ENCODE peak calls at places on chromosome 2, in eight cellular contexts. One of them, this sample, is unnamed.

GRCh38 chr2:177983183-177983788 is 89.3 kb downstream of the PDE11A start:
- DNase-seq in uterus: no peak
- DNase-seq in WTC11: peak; percentile 35
- DNase-seq in Calu3: peak; percentile 43
- DNase-seq in NB4: peak; percentile 65
- DNase-seq in brain microvascular endothelial cell: peak; percentile 52
- DNase-seq in tibial artery: no peak
- DNase-seq in astrocyte of the spinal cord: peak; percentile 66
- DNase-seq in this sample: peak; percentile 39

GRCh38 chr2:129902731-129903585 is 76.5 kb upstream of the RAB6C start:
- DNase-seq in uterus: no peak
- DNase-seq in WTC11: no peak
- DNase-seq in Calu3: no peak
- DNase-seq in NB4: no peak
- DNase-seq in brain microvascular endothelial cell: no peak
- DNase-seq in tibial artery: no peak
- DNase-seq in astrocyte of the spinal cord: no peak
- DNase-seq in this sample: no peak

GRCh38 chr2:21251216-21251971 is 127.6 kb downstream of the TDRD15 start:
- DNase-seq in uterus: no peak
- DNase-seq in WTC11: no peak
- DNase-seq in Calu3: no peak
- DNase-seq in NB4: no peak
- DNase-seq in brain microvascular endothelial cell: no peak
- DNase-seq in tibial artery: no peak
- DNase-seq in astrocyte of the spinal cord: no peak
- DNase-seq in this sample: no peak

GRCh38 chr2:174300114-174300513 is 34.6 kb upstream of the SP9 start:
- DNase-seq in uterus: no peak
- DNase-seq in WTC11: no peak
- DNase-seq in Calu3: no peak
- DNase-seq in NB4: no peak
- DNase-seq in brain microvascular endothelial cell: no peak
- DNase-seq in tibial artery: no peak
- DNase-seq in astrocyte of the spinal cord: no peak
- DNase-seq in this sample: no peak

GRCh38 chr2:241272722-241273551 is 42.5 kb downstream of the HDLBP start:
- DNase-seq in uterus: peak; percentile 78
- DNase-seq in WTC11: peak; percentile 53
- DNase-seq in Calu3: peak; percentile 59
- DNase-seq in NB4: peak; percentile 61
- DNase-seq in brain microvascular endothelial cell: peak; percentile 36
- DNase-seq in tibial artery: peak; percentile 74
- DNase-seq in astrocyte of the spinal cord: peak; percentile 55
- DNase-seq in this sample: peak; percentile 58

GRCh38 chr2:127411609-127412370 is 6.4 kb upstream of the PROC start:
- DNase-seq in uterus: no peak
- DNase-seq in WTC11: no peak
- DNase-seq in Calu3: no peak
- DNase-seq in NB4: peak; percentile 93
- DNase-seq in brain microvascular endothelial cell: no peak
- DNase-seq in tibial artery: no peak
- DNase-seq in astrocyte of the spinal cord: no peak
- DNase-seq in this sample: no peak

GRCh38 chr2:102137138-102137537 is 5.4 kb upstream of the IL1R1 start:
- DNase-seq in uterus: no peak
- DNase-seq in WTC11: no peak
- DNase-seq in Calu3: no peak
- DNase-seq in NB4: no peak
- DNase-seq in brain microvascular endothelial cell: no peak
- DNase-seq in tibial artery: no peak
- DNase-seq in astrocyte of the spinal cord: no peak
- DNase-seq in this sample: peak; percentile 57

GRCh38 chr2:215678094-215678493 is 242.2 kb upstream of the FN1 start:
- DNase-seq in uterus: no peak
- DNase-seq in WTC11: no peak
- DNase-seq in Calu3: no peak
- DNase-seq in NB4: no peak
- DNase-seq in brain microvascular endothelial cell: no peak
- DNase-seq in tibial artery: no peak
- DNase-seq in astrocyte of the spinal cord: no peak
- DNase-seq in this sample: no peak

GRCh38 chr2:102099536-102100293 is 42.8 kb upstream of the IL1R1 start:
- DNase-seq in uterus: no peak
- DNase-seq in WTC11: no peak
- DNase-seq in Calu3: no peak
- DNase-seq in NB4: no peak
- DNase-seq in brain microvascular endothelial cell: no peak
- DNase-seq in tibial artery: no peak
- DNase-seq in astrocyte of the spinal cord: no peak
- DNase-seq in this sample: no peak

GRCh38 chr2:99085400-99085799 is 56.1 kb upstream of the C2orf15 start:
- DNase-seq in uterus: no peak
- DNase-seq in WTC11: peak; percentile 19
- DNase-seq in Calu3: no peak
- DNase-seq in NB4: peak; percentile 54
- DNase-seq in brain microvascular endothelial cell: no peak
- DNase-seq in tibial artery: no peak
- DNase-seq in astrocyte of the spinal cord: no peak
- DNase-seq in this sample: peak; percentile 11

GRCh38 chr2:171341394-171341793 is 92.4 kb downstream of the METTL8 start:
- DNase-seq in uterus: no peak
- DNase-seq in WTC11: no peak
- DNase-seq in Calu3: no peak
- DNase-seq in NB4: no peak
- DNase-seq in brain microvascular endothelial cell: no peak
- DNase-seq in tibial artery: no peak
- DNase-seq in astrocyte of the spinal cord: no peak
- DNase-seq in this sample: no peak

GRCh38 chr2:196718796-196719564 is 79.5 kb downstream of the CCDC150 start:
- DNase-seq in uterus: no peak
- DNase-seq in WTC11: peak; percentile 26
- DNase-seq in Calu3: peak; percentile 58
- DNase-seq in NB4: peak; percentile 22
- DNase-seq in brain microvascular endothelial cell: peak; percentile 48
- DNase-seq in tibial artery: no peak
- DNase-seq in astrocyte of the spinal cord: peak; percentile 85
- DNase-seq in this sample: no peak

GRCh38 chr2:127000194-127000593 is 101.5 kb downstream of the TEX51 start:
- DNase-seq in uterus: no peak
- DNase-seq in WTC11: no peak
- DNase-seq in Calu3: no peak
- DNase-seq in NB4: no peak
- DNase-seq in brain microvascular endothelial cell: no peak
- DNase-seq in tibial artery: no peak
- DNase-seq in astrocyte of the spinal cord: no peak
- DNase-seq in this sample: no peak

GRCh38 chr2:37231251-37232130 is at the start of the genes CEBPZ and NDUFAF7:
- DNase-seq in uterus: peak; percentile 91
- DNase-seq in WTC11: peak; percentile 80
- DNase-seq in Calu3: peak; percentile 88
- DNase-seq in NB4: peak; percentile 96
- DNase-seq in brain microvascular endothelial cell: peak; percentile 92
- DNase-seq in tibial artery: peak; percentile 93
- DNase-seq in astrocyte of the spinal cord: peak; percentile 94
- DNase-seq in this sample: peak; percentile 95
- TF ChIP-seq CTCF in uterus: peak; percentile 17
- TF ChIP-seq CTCF in WTC11: no peak
- TF ChIP-seq CTCF in Calu3: no peak
- TF ChIP-seq CTCF in NB4: no peak
- TF ChIP-seq CTCF in brain microvascular endothelial cell: no peak
- TF ChIP-seq CTCF in tibial artery: no peak
- TF ChIP-seq CTCF in astrocyte of the spinal cord: no peak
- TF ChIP-seq CTCF in this sample: no peak

GRCh38 chr2:239368906-239369584 is 31.8 kb downstream of the HDAC4 start:
- DNase-seq in uterus: no peak
- DNase-seq in WTC11: no peak
- DNase-seq in Calu3: no peak
- DNase-seq in NB4: peak; percentile 81
- DNase-seq in brain microvascular endothelial cell: no peak
- DNase-seq in tibial artery: no peak
- DNase-seq in astrocyte of the spinal cord: no peak
- DNase-seq in this sample: no peak

GRCh38 chr2:239370876-239371725 is 29.7 kb downstream of the HDAC4 start:
- DNase-seq in uterus: no peak
- DNase-seq in WTC11: no peak
- DNase-seq in Calu3: no peak
- DNase-seq in NB4: no peak
- DNase-seq in brain microvascular endothelial cell: no peak
- DNase-seq in tibial artery: no peak
- DNase-seq in astrocyte of the spinal cord: no peak
- DNase-seq in this sample: no peak

GRCh38 chr2:239369631-239370161 is 31.1 kb downstream of the HDAC4 start:
- DNase-seq in uterus: no peak
- DNase-seq in WTC11: no peak
- DNase-seq in Calu3: no peak
- DNase-seq in NB4: peak; percentile 96
- DNase-seq in brain microvascular endothelial cell: peak; percentile 24
- DNase-seq in tibial artery: no peak
- DNase-seq in astrocyte of the spinal cord: no peak
- DNase-seq in this sample: peak; percentile 92

GRCh38 chr2:239371726-239372686 is 28.8 kb downstream of the HDAC4 start:
- DNase-seq in uterus: no peak
- DNase-seq in WTC11: no peak
- DNase-seq in Calu3: no peak
- DNase-seq in NB4: no peak
- DNase-seq in brain microvascular endothelial cell: no peak
- DNase-seq in tibial artery: no peak
- DNase-seq in astrocyte of the spinal cord: no peak
- DNase-seq in this sample: no peak

DNA sequence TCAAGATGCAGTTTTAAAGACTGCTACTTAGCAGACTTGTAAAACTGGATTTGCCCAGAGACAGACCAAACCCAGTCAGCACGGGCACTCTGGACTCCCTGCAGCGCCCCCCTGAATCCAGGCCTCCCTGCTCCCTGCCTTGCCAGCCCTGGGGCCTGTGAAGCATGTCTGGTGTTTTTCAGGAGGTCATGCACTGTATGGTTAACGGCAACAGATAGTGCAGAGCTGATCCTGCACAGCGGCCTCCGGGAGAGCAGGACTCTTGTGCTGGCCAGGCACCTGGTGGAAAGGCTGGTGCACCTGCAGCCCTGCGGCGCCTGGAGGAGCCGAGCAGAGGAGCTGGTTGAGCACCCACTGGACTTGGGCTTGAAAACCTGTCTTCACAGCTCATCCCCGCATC is 30.4 kb downstream of the HDAC4 start:
- DNase-seq in uterus: no peak
- DNase-seq in WTC11: no peak
- DNase-seq in Calu3: no peak
- DNase-seq in NB4: no peak
- DNase-seq in brain microvascular endothelial cell: no peak
- DNase-seq in tibial artery: no peak
- DNase-seq in astrocyte of the spinal cord: no peak
- DNase-seq in this sample: no peak
- TF ChIP-seq CTCF in uterus: no peak
- TF ChIP-seq CTCF in WTC11: no peak
- TF ChIP-seq CTCF in Calu3: no peak
- TF ChIP-seq CTCF in NB4: no peak
- TF ChIP-seq CTCF in brain microvascular endothelial cell: no peak
- TF ChIP-seq CTCF in tibial artery: no peak
- TF ChIP-seq CTCF in astrocyte of the spinal cord: no peak
- TF ChIP-seq CTCF in this sample: no peak

DNA sequence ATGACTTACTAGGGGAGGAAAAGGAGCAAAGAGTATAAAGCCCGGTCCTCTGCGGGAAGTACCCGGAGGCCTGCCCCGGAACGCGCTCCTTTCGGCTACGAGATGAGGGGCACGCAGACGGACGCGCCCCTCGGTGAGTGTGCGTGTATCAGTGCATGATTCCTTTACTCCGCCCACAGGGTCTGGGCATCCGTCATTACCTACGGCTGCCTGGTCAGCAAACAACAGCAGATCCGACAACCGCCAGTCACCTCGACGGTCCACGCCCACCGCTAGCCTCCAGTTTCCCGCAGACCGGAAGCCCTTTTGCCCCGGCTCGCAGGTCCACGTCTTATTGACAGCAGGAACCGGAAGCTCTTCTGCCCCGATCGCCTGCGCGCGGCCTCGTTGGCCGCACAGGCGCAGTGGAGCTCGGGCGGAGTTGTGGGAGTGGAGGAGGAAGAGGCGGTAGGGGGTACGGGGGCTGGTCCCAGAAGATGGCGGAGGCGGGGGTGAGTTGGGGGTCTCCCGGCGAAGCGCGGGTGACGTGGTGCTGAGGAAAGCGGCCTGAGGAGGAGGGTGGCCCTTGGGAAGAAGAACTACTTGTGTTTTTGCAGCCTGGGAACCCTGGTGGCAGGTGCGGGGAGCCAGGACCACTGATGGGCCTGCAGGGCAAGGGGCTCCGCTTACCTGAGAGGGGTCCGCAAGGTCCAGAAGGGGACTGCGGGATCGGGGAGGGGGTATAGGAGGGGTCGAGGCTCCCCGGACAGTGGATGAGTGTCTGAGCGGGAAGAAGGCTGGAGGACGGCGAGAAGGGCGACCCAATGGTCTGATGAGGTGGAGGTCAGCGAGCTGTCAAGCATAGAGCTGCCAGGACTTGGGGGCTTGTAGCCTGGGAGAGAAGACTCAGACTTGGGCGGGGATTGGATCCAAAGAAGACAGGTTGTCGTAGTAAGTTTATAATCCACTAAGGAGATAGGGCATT is at the start of gene INSIG2:
- DNase-seq in uterus: peak; percentile 88
- DNase-seq in WTC11: peak; percentile 98
- DNase-seq in Calu3: peak; percentile 97
- DNase-seq in NB4: peak; percentile 99
- DNase-seq in brain microvascular endothelial cell: peak; percentile 96
- DNase-seq in tibial artery: peak; percentile 92
- DNase-seq in astrocyte of the spinal cord: peak; percentile 97
- DNase-seq in this sample: peak; percentile 99
- TF ChIP-seq CTCF in uterus: no peak
- TF ChIP-seq CTCF in WTC11: no peak
- TF ChIP-seq CTCF in Calu3: no peak
- TF ChIP-seq CTCF in NB4: no peak
- TF ChIP-seq CTCF in brain microvascular endothelial cell: peak; percentile 35
- TF ChIP-seq CTCF in tibial artery: no peak
- TF ChIP-seq CTCF in astrocyte of the spinal cord: no peak
- TF ChIP-seq CTCF in this sample: no peak

DNA sequence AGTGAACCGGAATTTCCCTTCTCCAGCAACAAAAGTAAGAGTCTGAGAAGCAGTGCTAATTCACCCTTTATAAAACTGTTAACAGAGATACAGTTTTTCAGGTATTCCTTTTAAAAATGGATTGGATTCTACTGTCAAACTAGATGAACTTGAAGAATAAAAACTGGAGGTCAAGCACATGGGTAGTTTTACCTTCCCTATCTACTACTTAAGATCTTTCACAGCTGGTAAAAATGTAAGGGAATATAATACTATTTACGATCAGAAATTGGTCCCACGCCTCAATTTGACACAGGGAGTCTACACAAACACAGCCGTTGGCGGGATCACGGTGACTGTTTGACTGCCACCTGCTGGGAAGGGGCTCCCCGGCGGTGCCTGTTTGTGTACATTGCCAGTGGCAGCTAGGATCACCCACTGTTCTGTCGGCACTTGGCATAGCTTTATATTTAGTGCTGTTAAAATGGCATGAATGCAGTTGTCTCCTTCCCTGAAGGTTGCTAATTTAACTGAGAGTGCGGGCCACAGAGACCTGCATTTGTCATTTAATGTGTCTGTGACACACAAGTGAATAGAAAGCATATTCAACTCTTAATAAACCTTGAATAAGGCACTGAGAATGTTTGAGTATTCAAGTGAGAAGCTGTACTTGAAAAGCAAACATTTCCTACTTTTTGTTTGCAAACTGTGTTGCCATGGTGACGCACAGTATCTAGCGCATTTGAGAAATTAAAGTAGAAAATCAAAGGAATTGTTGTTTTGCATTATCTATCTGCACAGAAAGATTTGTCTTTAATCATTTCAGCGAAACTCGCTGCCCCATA is 59.6 kb downstream of the ABCG8 start:
- DNase-seq in uterus: no peak
- DNase-seq in WTC11: peak; percentile 38
- DNase-seq in Calu3: no peak
- DNase-seq in NB4: peak; percentile 35
- DNase-seq in brain microvascular endothelial cell: peak; percentile 55
- DNase-seq in tibial artery: no peak
- DNase-seq in astrocyte of the spinal cord: peak; percentile 75
- DNase-seq in this sample: no peak
- TF ChIP-seq CTCF in uterus: no peak
- TF ChIP-seq CTCF in WTC11: no peak
- TF ChIP-seq CTCF in Calu3: no peak
- TF ChIP-seq CTCF in NB4: peak; percentile 23
- TF ChIP-seq CTCF in brain microvascular endothelial cell: peak; percentile 55
- TF ChIP-seq CTCF in tibial artery: no peak
- TF ChIP-seq CTCF in astrocyte of the spinal cord: peak; percentile 39
- TF ChIP-seq CTCF in this sample: no peak

This sample was measured in activated CD8-positive, alpha-beta T cell treated with anti-CD3 and anti-CD28 coated beads for 36 hours.